ENCODE peak calls at places on chromosomes 5 and 9, in five cellular contexts. V is aorta, G is HS-5, Q is OCI-M1, X is tibial nerve. Z is an unnamed sample.

GRCh38 chr9:92603990-92604389 is 65.9 kb downstream of the IPPK start:
- DNase-seq in Q (no peak), G (no peak), V (no peak), X (no peak), Z (no peak)

GRCh38 chr9:88747768-88748167 is 212.8 kb downstream of the NXNL2 start:
- DNase-seq in Q (peak; percentile 81), V (no peak), G (peak; percentile 65), X (peak; percentile 28), Z (no peak)

GRCh38 chr5:31531543-31531887 is 378 bp downstream of the DROSHA start:
- DNase-seq in X (no peak), V (peak; percentile 78), G (no peak), Q (peak; percentile 61), Z (no peak)

GRCh38 chr5:179867079-179867465 is 8.5 kb upstream of the MRNIP start:
- DNase-seq in G (no peak), X (no peak), Q (no peak), V (no peak), Z (no peak)

GRCh38 chr5:36414869-36415282 is 113.2 kb upstream of the RANBP3L start:
- DNase-seq in G (peak; percentile 45), X (no peak), V (no peak), Q (peak; percentile 50), Z (no peak)

GRCh38 chr9:72041775-72042194 is 18.6 kb downstream of the C9orf57 start:
- DNase-seq in G (peak; percentile 53), Q (peak; percentile 21), X (no peak), V (peak; percentile 85), Z (no peak)

GRCh38 chr9:136697146-136697820 is 10.0 kb upstream of the AGPAT2 start:
- DNase-seq in V (no peak), Q (no peak), X (no peak), G (no peak), Z (no peak)

GRCh38 chr5:91266184-91266705 is 116.9 kb downstream of the ARRDC3 start:
- DNase-seq in V (no peak), X (no peak), G (no peak), Q (peak; percentile 70), Z (no peak)

GRCh38 chr5:172713113-172713808 is 57.7 kb downstream of the DUSP1 start:
- DNase-seq in V (peak; percentile 94), Q (peak; percentile 57), G (no peak), X (no peak), Z (no peak)

GRCh38 chr5:150001660-150002493 is 1.3 kb downstream of the HMGXB3 start:
- DNase-seq in Q (peak; percentile 91), G (peak; percentile 28), X (no peak), V (no peak), Z (no peak)

GRCh38 chr9:137035507-137035834 is 3.6 kb upstream of the FUT7 start:
- DNase-seq in V (no peak), X (no peak), G (no peak), Q (no peak), Z (no peak)

Z was measured in esophagus squamous epithelium.